ENCODE peak calls at places on chromosomes 16 and 17, in eight cellular contexts. One of them, this sample, is unnamed.

GRCh38 chr16:85704011-85704410 is 15.3 kb upstream of the GINS2 start:
- DNase-seq in breast epithelium: no peak
- DNase-seq in right atrium auricular region: no peak
- DNase-seq in PC-3: no peak
- DNase-seq in hepatocyte: no peak
- DNase-seq in tibial nerve: no peak
- DNase-seq in upper lobe of left lung: no peak
- DNase-seq in fibroblast of the aortic adventitia: no peak
- DNase-seq in this sample: no peak

GRCh38 chr17:58084317-58084981 is 1.2 kb downstream of the DYNLL2 start:
- DNase-seq in breast epithelium: peak
- DNase-seq in right atrium auricular region: no peak
- DNase-seq in PC-3: peak
- DNase-seq in hepatocyte: peak
- DNase-seq in tibial nerve: peak
- DNase-seq in upper lobe of left lung: no peak
- DNase-seq in fibroblast of the aortic adventitia: peak
- DNase-seq in this sample: no peak

GRCh38 chr17:41734139-41734948 is at the start of gene HAP1:
- DNase-seq in breast epithelium: no peak
- DNase-seq in right atrium auricular region: no peak
- DNase-seq in PC-3: peak
- DNase-seq in hepatocyte: peak
- DNase-seq in tibial nerve: no peak
- DNase-seq in upper lobe of left lung: peak
- DNase-seq in fibroblast of the aortic adventitia: peak
- DNase-seq in this sample: no peak

GRCh38 chr17:38879878-38880727 is 10.2 kb downstream of the LASP1 start:
- DNase-seq in breast epithelium: no peak
- DNase-seq in right atrium auricular region: peak
- DNase-seq in PC-3: peak
- DNase-seq in hepatocyte: peak
- DNase-seq in tibial nerve: peak
- DNase-seq in upper lobe of left lung: no peak
- DNase-seq in fibroblast of the aortic adventitia: peak
- DNase-seq in this sample: no peak

GRCh38 chr16:67441907-67442306 is 11.0 kb downstream of the HSD11B2 start:
- DNase-seq in breast epithelium: no peak
- DNase-seq in right atrium auricular region: no peak
- DNase-seq in PC-3: no peak
- DNase-seq in hepatocyte: no peak
- DNase-seq in tibial nerve: no peak
- DNase-seq in upper lobe of left lung: peak
- DNase-seq in fibroblast of the aortic adventitia: no peak
- DNase-seq in this sample: no peak

GRCh38 chr17:81251943-81252301 is 12.8 kb downstream of the NDUFAF8 start:
- DNase-seq in breast epithelium: no peak
- DNase-seq in right atrium auricular region: no peak
- DNase-seq in PC-3: no peak
- DNase-seq in hepatocyte: no peak
- DNase-seq in tibial nerve: no peak
- DNase-seq in upper lobe of left lung: peak
- DNase-seq in fibroblast of the aortic adventitia: no peak
- DNase-seq in this sample: no peak

GRCh38 chr17:7858487-7858832 is 657 bp downstream of the CYB5D1 start:
- DNase-seq in breast epithelium: peak
- DNase-seq in right atrium auricular region: no peak
- DNase-seq in PC-3: peak
- DNase-seq in hepatocyte: peak
- DNase-seq in tibial nerve: no peak
- DNase-seq in upper lobe of left lung: peak
- DNase-seq in fibroblast of the aortic adventitia: peak
- DNase-seq in this sample: no peak

GRCh38 chr17:17779015-17779611 is 57.7 kb downstream of the SREBF1 start:
- DNase-seq in breast epithelium: no peak
- DNase-seq in right atrium auricular region: no peak
- DNase-seq in PC-3: no peak
- DNase-seq in hepatocyte: no peak
- DNase-seq in tibial nerve: no peak
- DNase-seq in upper lobe of left lung: no peak
- DNase-seq in fibroblast of the aortic adventitia: no peak
- DNase-seq in this sample: no peak

GRCh38 chr16:19432429-19432828 is 14.7 kb downstream of the TMC5 start:
- DNase-seq in breast epithelium: peak
- DNase-seq in right atrium auricular region: no peak
- DNase-seq in PC-3: peak
- DNase-seq in hepatocyte: peak
- DNase-seq in tibial nerve: no peak
- DNase-seq in upper lobe of left lung: no peak
- DNase-seq in fibroblast of the aortic adventitia: no peak
- DNase-seq in this sample: no peak

GRCh38 chr17:4362141-4362540 is 4.3 kb downstream of the UBE2G1 start:
- DNase-seq in breast epithelium: no peak
- DNase-seq in right atrium auricular region: no peak
- DNase-seq in PC-3: peak
- DNase-seq in hepatocyte: no peak
- DNase-seq in tibial nerve: no peak
- DNase-seq in upper lobe of left lung: no peak
- DNase-seq in fibroblast of the aortic adventitia: peak
- DNase-seq in this sample: no peak

DNA sequence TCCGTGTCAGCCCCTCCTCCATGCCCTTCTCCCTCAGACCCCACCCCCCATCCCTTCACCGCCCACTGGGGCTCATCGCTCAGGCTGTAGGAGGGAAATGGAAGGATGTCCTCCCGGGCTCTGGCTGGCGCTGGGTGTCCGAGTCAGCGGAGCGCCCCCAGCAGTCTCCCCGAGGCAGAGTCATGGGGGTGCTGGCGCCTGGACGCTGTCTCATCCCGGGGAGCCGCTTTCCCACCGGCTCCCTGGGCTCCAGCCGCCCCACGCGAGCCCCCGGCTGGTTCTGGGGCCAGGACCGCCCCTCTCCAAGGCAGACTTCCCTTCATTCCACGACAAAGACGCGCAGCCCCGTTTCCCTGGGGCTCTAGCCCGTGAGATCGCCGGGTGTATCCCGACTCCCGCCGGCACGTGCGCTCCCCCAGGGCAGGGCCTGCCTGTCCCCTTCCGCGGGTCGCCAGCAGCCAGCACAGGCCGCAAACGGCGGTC is 398 bp upstream of the ANTKMT start:
- DNase-seq in breast epithelium: no peak
- DNase-seq in right atrium auricular region: no peak
- DNase-seq in PC-3: peak
- DNase-seq in hepatocyte: peak
- DNase-seq in tibial nerve: no peak
- DNase-seq in upper lobe of left lung: no peak
- DNase-seq in fibroblast of the aortic adventitia: peak
- DNase-seq in this sample: no peak
- TF ChIP-seq CTCF in breast epithelium: no peak
- TF ChIP-seq CTCF in right atrium auricular region: peak
- TF ChIP-seq CTCF in PC-3: no peak
- TF ChIP-seq CTCF in hepatocyte: no peak
- TF ChIP-seq CTCF in tibial nerve: no peak
- TF ChIP-seq CTCF in upper lobe of left lung: no peak
- TF ChIP-seq CTCF in fibroblast of the aortic adventitia: peak
- TF ChIP-seq CTCF in this sample: no peak

GRCh38 chr16:16188827-16189226 is 34.5 kb downstream of the ABCC6 start:
- DNase-seq in breast epithelium: no peak
- DNase-seq in right atrium auricular region: no peak
- DNase-seq in PC-3: no peak
- DNase-seq in hepatocyte: no peak
- DNase-seq in tibial nerve: no peak
- DNase-seq in upper lobe of left lung: no peak
- DNase-seq in fibroblast of the aortic adventitia: no peak
- DNase-seq in this sample: no peak

GRCh38 chr16:16190546-16190945 is 32.7 kb downstream of the ABCC6 start:
- DNase-seq in breast epithelium: no peak
- DNase-seq in right atrium auricular region: no peak
- DNase-seq in PC-3: no peak
- DNase-seq in hepatocyte: no peak
- DNase-seq in tibial nerve: no peak
- DNase-seq in upper lobe of left lung: no peak
- DNase-seq in fibroblast of the aortic adventitia: no peak
- DNase-seq in this sample: no peak

GRCh38 chr16:16191493-16192167 is 31.7 kb downstream of the ABCC6 start:
- DNase-seq in breast epithelium: no peak
- DNase-seq in right atrium auricular region: no peak
- DNase-seq in PC-3: no peak
- DNase-seq in hepatocyte: no peak
- DNase-seq in tibial nerve: no peak
- DNase-seq in upper lobe of left lung: no peak
- DNase-seq in fibroblast of the aortic adventitia: no peak
- DNase-seq in this sample: no peak

GRCh38 chr16:16186820-16187219 is 36.5 kb downstream of the ABCC6 start:
- DNase-seq in breast epithelium: no peak
- DNase-seq in right atrium auricular region: no peak
- DNase-seq in PC-3: no peak
- DNase-seq in hepatocyte: no peak
- DNase-seq in tibial nerve: no peak
- DNase-seq in upper lobe of left lung: no peak
- DNase-seq in fibroblast of the aortic adventitia: no peak
- DNase-seq in this sample: no peak

DNA sequence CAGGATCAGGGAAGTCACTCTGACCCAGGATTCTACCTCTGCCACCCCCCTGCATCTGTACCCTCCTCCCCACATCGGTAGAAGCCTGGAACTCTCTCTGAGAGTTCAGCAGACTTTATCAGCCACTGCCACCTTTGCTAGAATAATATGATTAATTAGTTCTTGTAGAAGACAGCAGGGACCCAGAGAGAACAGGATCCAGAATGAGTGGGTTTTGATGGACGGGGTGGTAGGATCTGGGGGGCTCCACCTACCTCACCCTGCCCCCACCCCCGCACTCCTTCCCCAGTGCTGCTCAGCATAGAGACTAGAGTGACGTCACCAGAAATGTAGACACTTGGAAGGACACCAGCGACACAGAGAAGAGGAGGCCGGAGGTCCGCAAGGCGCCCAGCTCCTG is 33.5 kb downstream of the ABCC6 start:
- DNase-seq in breast epithelium: no peak
- DNase-seq in right atrium auricular region: no peak
- DNase-seq in PC-3: no peak
- DNase-seq in hepatocyte: no peak
- DNase-seq in tibial nerve: no peak
- DNase-seq in upper lobe of left lung: no peak
- DNase-seq in fibroblast of the aortic adventitia: no peak
- DNase-seq in this sample: no peak
- TF ChIP-seq CTCF in breast epithelium: no peak
- TF ChIP-seq CTCF in right atrium auricular region: no peak
- TF ChIP-seq CTCF in PC-3: no peak
- TF ChIP-seq CTCF in hepatocyte: no peak
- TF ChIP-seq CTCF in tibial nerve: no peak
- TF ChIP-seq CTCF in upper lobe of left lung: no peak
- TF ChIP-seq CTCF in fibroblast of the aortic adventitia: no peak
- TF ChIP-seq CTCF in this sample: no peak

DNA sequence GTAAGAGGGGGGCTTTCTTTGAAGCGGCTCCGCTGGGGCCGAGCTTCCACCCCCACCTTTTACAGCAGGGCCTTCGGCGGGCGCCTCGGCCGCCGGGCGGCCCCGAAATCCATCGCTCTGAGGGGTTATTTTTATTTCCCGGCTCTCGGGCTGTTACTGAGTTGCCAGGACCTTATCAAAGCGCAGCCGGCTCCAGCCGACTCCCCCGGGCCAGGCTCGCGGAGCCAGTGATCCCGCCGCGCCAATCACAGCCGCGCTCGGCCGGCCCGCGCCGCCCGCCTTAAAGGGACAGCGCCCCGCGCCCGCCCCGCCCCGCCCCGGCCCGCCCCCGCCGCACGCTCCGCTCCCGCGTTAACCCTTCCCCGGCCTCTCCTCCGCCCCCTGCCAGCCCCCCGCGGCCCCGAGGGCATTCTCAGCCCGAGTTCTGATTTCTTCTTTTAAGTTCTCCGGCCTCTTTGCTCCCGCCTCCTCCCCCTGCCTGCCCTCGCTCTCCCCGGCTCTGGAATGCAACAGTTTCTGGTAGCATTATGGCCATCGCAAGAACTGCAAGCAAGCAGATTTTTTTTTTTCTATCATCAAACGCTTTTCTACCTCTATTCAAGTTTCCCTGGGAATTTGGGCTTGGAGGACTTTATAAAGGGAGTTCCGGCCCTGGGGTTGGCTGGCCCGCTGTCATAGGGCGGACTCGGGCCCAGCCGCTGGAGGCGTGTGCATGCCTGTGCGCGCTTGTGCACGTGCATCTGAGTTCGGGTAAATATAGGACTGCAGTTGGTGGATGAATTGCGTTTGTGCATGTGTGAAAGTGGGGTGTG is at the start of gene AXIN2:
- DNase-seq in breast epithelium: peak
- DNase-seq in right atrium auricular region: peak
- DNase-seq in PC-3: peak
- DNase-seq in hepatocyte: peak
- DNase-seq in tibial nerve: peak
- DNase-seq in upper lobe of left lung: peak
- DNase-seq in fibroblast of the aortic adventitia: peak
- DNase-seq in this sample: peak
- TF ChIP-seq CTCF in breast epithelium: peak
- TF ChIP-seq CTCF in right atrium auricular region: peak
- TF ChIP-seq CTCF in PC-3: no peak
- TF ChIP-seq CTCF in hepatocyte: peak
- TF ChIP-seq CTCF in tibial nerve: peak
- TF ChIP-seq CTCF in upper lobe of left lung: peak
- TF ChIP-seq CTCF in fibroblast of the aortic adventitia: peak
- TF ChIP-seq CTCF in this sample: no peak

GRCh38 chr16:3174618-3175148 is 13.3 kb upstream of the OR1F1 start:
- DNase-seq in breast epithelium: no peak
- DNase-seq in right atrium auricular region: no peak
- DNase-seq in PC-3: no peak
- DNase-seq in hepatocyte: no peak
- DNase-seq in tibial nerve: no peak
- DNase-seq in upper lobe of left lung: no peak
- DNase-seq in fibroblast of the aortic adventitia: no peak
- DNase-seq in this sample: no peak
- TF ChIP-seq CTCF in breast epithelium: no peak
- TF ChIP-seq CTCF in right atrium auricular region: no peak
- TF ChIP-seq CTCF in PC-3: no peak
- TF ChIP-seq CTCF in hepatocyte: no peak
- TF ChIP-seq CTCF in tibial nerve: no peak
- TF ChIP-seq CTCF in upper lobe of left lung: no peak
- TF ChIP-seq CTCF in fibroblast of the aortic adventitia: no peak
- TF ChIP-seq CTCF in this sample: no peak

GRCh38 chr16:10368984-10369551 is 16.8 kb upstream of the ATF7IP2 start:
- DNase-seq in breast epithelium: no peak
- DNase-seq in right atrium auricular region: no peak
- DNase-seq in PC-3: no peak
- DNase-seq in hepatocyte: no peak
- DNase-seq in tibial nerve: no peak
- DNase-seq in upper lobe of left lung: no peak
- DNase-seq in fibroblast of the aortic adventitia: no peak
- DNase-seq in this sample: no peak
- TF ChIP-seq CTCF in breast epithelium: no peak
- TF ChIP-seq CTCF in right atrium auricular region: peak
- TF ChIP-seq CTCF in PC-3: peak
- TF ChIP-seq CTCF in hepatocyte: no peak
- TF ChIP-seq CTCF in tibial nerve: no peak
- TF ChIP-seq CTCF in upper lobe of left lung: no peak
- TF ChIP-seq CTCF in fibroblast of the aortic adventitia: no peak
- TF ChIP-seq CTCF in this sample: peak